ENCODE peak calls at places on chromosomes 16 and 17, in seven cellular contexts. One of them, this sample, is unnamed.

GRCh38 chr16:89325861-89326471 is 108.5 kb downstream of the ZNF778 start:
- DNase-seq in CD8-positive, alpha-beta memory T cell: no peak
- DNase-seq in neuronal stem cell: no peak
- DNase-seq in A549: peak
- DNase-seq in cardiac muscle cell: peak
- DNase-seq in aorta: peak
- DNase-seq in neural progenitor cell: no peak
- DNase-seq in this sample: no peak

GRCh38 chr16:56636616-56637413 is 1.7 kb upstream of the MT1A start:
- DNase-seq in A549: no peak
- DNase-seq in cardiac muscle cell: no peak
- DNase-seq in neuronal stem cell: no peak
- DNase-seq in CD8-positive, alpha-beta memory T cell: no peak
- DNase-seq in aorta: no peak
- DNase-seq in neural progenitor cell: no peak
- DNase-seq in this sample: no peak

GRCh38 chr17:34245496-34245895 is 9.6 kb upstream of the CCL2 start:
- DNase-seq in neuronal stem cell: no peak
- DNase-seq in aorta: no peak
- DNase-seq in A549: no peak
- DNase-seq in neural progenitor cell: no peak
- DNase-seq in CD8-positive, alpha-beta memory T cell: no peak
- DNase-seq in cardiac muscle cell: no peak
- DNase-seq in this sample: no peak

GRCh38 chr17:63973930-63974593 is 1.3 kb upstream of the SCN4A start:
- DNase-seq in CD8-positive, alpha-beta memory T cell: no peak
- DNase-seq in neuronal stem cell: no peak
- DNase-seq in A549: peak
- DNase-seq in cardiac muscle cell: no peak
- DNase-seq in neural progenitor cell: no peak
- DNase-seq in aorta: no peak
- DNase-seq in this sample: peak

GRCh38 chr17:44084131-44084538 is 13.6 kb downstream of the G6PC3 start:
- DNase-seq in CD8-positive, alpha-beta memory T cell: no peak
- DNase-seq in cardiac muscle cell: no peak
- DNase-seq in neuronal stem cell: no peak
- DNase-seq in neural progenitor cell: peak
- DNase-seq in aorta: no peak
- DNase-seq in A549: peak
- DNase-seq in this sample: no peak

GRCh38 chr17:7294614-7295153 is at the start of gene YBX2:
- DNase-seq in CD8-positive, alpha-beta memory T cell: peak
- DNase-seq in neural progenitor cell: peak
- DNase-seq in A549: peak
- DNase-seq in aorta: peak
- DNase-seq in cardiac muscle cell: peak
- DNase-seq in neuronal stem cell: no peak
- DNase-seq in this sample: peak

GRCh38 chr16:23907903-23908302 is 72.1 kb downstream of the PRKCB start:
- DNase-seq in neuronal stem cell: no peak
- DNase-seq in CD8-positive, alpha-beta memory T cell: no peak
- DNase-seq in A549: no peak
- DNase-seq in aorta: no peak
- DNase-seq in neural progenitor cell: no peak
- DNase-seq in cardiac muscle cell: no peak
- DNase-seq in this sample: no peak

GRCh38 chr17:32482568-32483320 is 4.0 kb upstream of the CDK5R1 start:
- DNase-seq in neural progenitor cell: no peak
- DNase-seq in A549: no peak
- DNase-seq in neuronal stem cell: no peak
- DNase-seq in aorta: no peak
- DNase-seq in CD8-positive, alpha-beta memory T cell: no peak
- DNase-seq in cardiac muscle cell: no peak
- DNase-seq in this sample: no peak

GRCh38 chr16:3574195-3574594 is 3.0 kb downstream of the NLRC3 start:
- DNase-seq in cardiac muscle cell: no peak
- DNase-seq in neural progenitor cell: no peak
- DNase-seq in neuronal stem cell: no peak
- DNase-seq in CD8-positive, alpha-beta memory T cell: no peak
- DNase-seq in aorta: no peak
- DNase-seq in A549: no peak
- DNase-seq in this sample: no peak

GRCh38 chr16:51807551-51807950 is 656.5 kb upstream of the SALL1 start:
- DNase-seq in CD8-positive, alpha-beta memory T cell: no peak
- DNase-seq in neuronal stem cell: no peak
- DNase-seq in neural progenitor cell: no peak
- DNase-seq in aorta: no peak
- DNase-seq in cardiac muscle cell: no peak
- DNase-seq in A549: no peak
- DNase-seq in this sample: no peak

GRCh38 chr16:10736926-10737625 is 6.6 kb upstream of the NUBP1 start:
- DNase-seq in neural progenitor cell: peak
- DNase-seq in cardiac muscle cell: peak
- DNase-seq in A549: peak
- DNase-seq in CD8-positive, alpha-beta memory T cell: peak
- DNase-seq in aorta: no peak
- DNase-seq in neuronal stem cell: peak
- DNase-seq in this sample: peak

GRCh38 chr17:51229889-51230288 is 30.0 kb downstream of the MBTD1 start:
- DNase-seq in neuronal stem cell: no peak
- DNase-seq in A549: no peak
- DNase-seq in aorta: no peak
- DNase-seq in neural progenitor cell: no peak
- DNase-seq in cardiac muscle cell: no peak
- DNase-seq in CD8-positive, alpha-beta memory T cell: no peak
- DNase-seq in this sample: no peak

GRCh38 chr17:51234162-51234561 is 25.7 kb downstream of the MBTD1 start:
- DNase-seq in neural progenitor cell: no peak
- DNase-seq in CD8-positive, alpha-beta memory T cell: no peak
- DNase-seq in cardiac muscle cell: no peak
- DNase-seq in neuronal stem cell: no peak
- DNase-seq in aorta: no peak
- DNase-seq in A549: no peak
- DNase-seq in this sample: no peak

GRCh38 chr17:51231999-51232398 is 27.9 kb downstream of the MBTD1 start:
- DNase-seq in aorta: no peak
- DNase-seq in cardiac muscle cell: no peak
- DNase-seq in neuronal stem cell: no peak
- DNase-seq in CD8-positive, alpha-beta memory T cell: no peak
- DNase-seq in neural progenitor cell: no peak
- DNase-seq in A549: no peak
- DNase-seq in this sample: no peak

GRCh38 chr17:51228177-51228576 is 31.7 kb downstream of the MBTD1 start:
- DNase-seq in aorta: no peak
- DNase-seq in neuronal stem cell: no peak
- DNase-seq in CD8-positive, alpha-beta memory T cell: no peak
- DNase-seq in A549: no peak
- DNase-seq in cardiac muscle cell: peak
- DNase-seq in neural progenitor cell: no peak
- DNase-seq in this sample: no peak

DNA sequence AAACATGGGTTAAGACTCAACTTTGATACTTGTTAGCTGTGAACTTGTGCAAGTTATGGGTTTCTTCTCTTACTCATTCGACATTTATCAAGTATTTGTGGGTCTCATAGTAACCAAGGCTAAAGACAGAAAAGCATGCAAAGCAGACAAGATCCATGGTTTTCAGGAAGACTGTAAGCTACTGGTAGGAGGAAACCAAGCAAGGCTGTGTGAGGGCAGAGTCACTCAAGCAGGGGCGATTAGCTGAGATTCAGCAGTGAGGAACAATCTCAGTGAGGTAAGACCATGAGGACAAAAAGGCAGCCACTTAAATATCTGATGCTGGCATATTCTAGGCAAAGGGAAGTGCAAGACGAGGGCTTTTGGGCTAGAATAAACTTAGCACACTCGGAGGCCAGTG is 29.5 kb downstream of the MBTD1 start:
- DNase-seq in neural progenitor cell: no peak
- DNase-seq in neuronal stem cell: no peak
- DNase-seq in cardiac muscle cell: no peak
- DNase-seq in CD8-positive, alpha-beta memory T cell: no peak
- DNase-seq in A549: no peak
- DNase-seq in aorta: no peak
- DNase-seq in this sample: no peak
- H3K27ac ChIP-seq in neural progenitor cell: no peak
- H3K27ac ChIP-seq in neuronal stem cell: no peak
- H3K27ac ChIP-seq in cardiac muscle cell: no peak
- H3K27ac ChIP-seq in CD8-positive, alpha-beta memory T cell: no peak
- H3K27ac ChIP-seq in A549: no peak
- H3K27ac ChIP-seq in aorta: no peak
- H3K27ac ChIP-seq in this sample: no peak

DNA sequence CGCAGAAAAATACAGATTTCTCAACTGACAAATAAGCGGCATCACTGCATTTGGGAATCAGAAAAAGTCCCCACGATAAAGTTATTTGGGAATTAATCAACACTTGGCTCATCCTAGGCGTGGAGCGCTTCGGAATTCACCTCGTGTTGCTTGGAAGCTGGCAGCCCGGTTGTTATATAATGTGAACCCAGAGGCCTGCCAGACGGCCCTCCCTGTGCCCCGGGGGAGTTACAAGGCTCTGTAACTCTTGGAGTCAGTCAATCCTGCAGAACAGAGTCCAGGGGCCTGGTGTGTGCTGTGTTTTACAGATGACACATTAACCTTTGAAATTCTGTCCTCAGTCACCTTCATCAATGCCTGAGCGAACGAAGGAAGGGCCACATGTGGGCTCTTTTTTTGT is 111.1 kb downstream of the PITPNC1 start:
- DNase-seq in cardiac muscle cell: peak
- DNase-seq in neuronal stem cell: no peak
- DNase-seq in aorta: no peak
- DNase-seq in A549: no peak
- DNase-seq in CD8-positive, alpha-beta memory T cell: no peak
- DNase-seq in neural progenitor cell: no peak
- DNase-seq in this sample: no peak
- H3K27ac ChIP-seq in cardiac muscle cell: no peak
- H3K27ac ChIP-seq in neuronal stem cell: no peak
- H3K27ac ChIP-seq in aorta: no peak
- H3K27ac ChIP-seq in A549: peak
- H3K27ac ChIP-seq in CD8-positive, alpha-beta memory T cell: no peak
- H3K27ac ChIP-seq in neural progenitor cell: peak
- H3K27ac ChIP-seq in this sample: no peak

DNA sequence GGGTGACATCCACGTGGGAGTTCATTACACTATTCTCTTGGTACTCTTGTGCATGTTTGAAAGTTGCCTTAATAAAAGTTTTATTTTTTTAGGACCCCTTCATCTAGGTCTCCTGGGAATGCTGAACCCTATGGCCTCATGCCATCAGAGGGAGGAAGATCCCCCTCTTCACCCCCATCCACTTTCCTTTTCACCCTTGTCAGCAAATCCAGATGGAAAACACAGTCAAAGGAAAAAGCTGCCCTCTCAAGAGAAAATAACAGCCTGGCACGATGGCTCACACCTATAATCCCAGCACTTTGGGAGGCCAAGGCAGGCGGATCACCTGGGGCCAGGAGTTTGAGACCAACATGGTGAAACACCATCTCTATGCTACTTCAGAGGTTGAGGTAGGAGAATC is 274.2 kb downstream of the XYLT1 start:
- DNase-seq in CD8-positive, alpha-beta memory T cell: no peak
- DNase-seq in neural progenitor cell: no peak
- DNase-seq in neuronal stem cell: no peak
- DNase-seq in cardiac muscle cell: no peak
- DNase-seq in aorta: no peak
- DNase-seq in A549: no peak
- DNase-seq in this sample: no peak
- H3K27ac ChIP-seq in CD8-positive, alpha-beta memory T cell: no peak
- H3K27ac ChIP-seq in neural progenitor cell: no peak
- H3K27ac ChIP-seq in neuronal stem cell: no peak
- H3K27ac ChIP-seq in cardiac muscle cell: no peak
- H3K27ac ChIP-seq in aorta: no peak
- H3K27ac ChIP-seq in A549: no peak
- H3K27ac ChIP-seq in this sample: no peak

GRCh38 chr17:65191805-65192740 is 54.9 kb downstream of the RGS9 start:
- DNase-seq in aorta: no peak
- DNase-seq in cardiac muscle cell: peak
- DNase-seq in neuronal stem cell: no peak
- DNase-seq in neural progenitor cell: no peak
- DNase-seq in A549: peak
- DNase-seq in CD8-positive, alpha-beta memory T cell: no peak
- DNase-seq in this sample: peak
- H3K27ac ChIP-seq in aorta: no peak
- H3K27ac ChIP-seq in cardiac muscle cell: no peak
- H3K27ac ChIP-seq in neuronal stem cell: peak
- H3K27ac ChIP-seq in neural progenitor cell: no peak
- H3K27ac ChIP-seq in A549: peak
- H3K27ac ChIP-seq in CD8-positive, alpha-beta memory T cell: no peak
- H3K27ac ChIP-seq in this sample: peak

DNA sequence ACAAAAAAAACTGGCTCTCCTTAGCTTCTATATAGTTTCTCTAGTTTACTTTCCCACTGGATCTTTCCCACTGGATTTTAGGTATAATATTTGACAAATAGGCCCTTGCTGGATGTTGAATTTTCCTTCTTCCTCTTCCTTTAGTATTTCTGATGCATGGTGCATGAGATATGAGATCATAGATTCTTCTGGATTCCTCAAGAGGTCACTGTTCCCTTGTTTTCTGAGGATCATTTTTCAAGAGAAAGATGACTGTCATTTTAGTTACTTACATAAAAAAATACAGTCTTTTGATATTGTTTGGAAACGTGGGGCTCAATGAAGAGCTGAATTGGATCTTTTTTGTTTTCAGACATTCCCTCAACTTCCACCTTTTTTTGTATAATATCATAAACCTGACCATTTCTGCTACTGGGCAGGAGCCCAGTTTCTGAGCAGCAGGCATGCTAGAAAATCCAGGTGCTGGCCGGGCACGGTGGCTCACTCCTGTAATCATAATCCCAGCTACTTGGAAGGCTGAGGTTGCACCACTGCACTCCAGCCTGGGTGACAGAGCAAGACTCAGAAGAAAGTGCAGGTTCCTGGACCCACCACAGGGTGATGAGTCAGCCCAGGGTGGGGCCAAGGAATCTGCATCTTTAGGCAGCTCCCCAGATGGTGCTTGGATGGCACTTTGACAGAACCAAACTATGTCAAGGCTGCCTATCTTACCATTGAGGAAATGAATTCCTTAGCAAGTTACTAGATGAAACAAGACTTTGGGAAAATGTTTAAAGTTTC is 70.3 kb downstream of the SDR42E1 start:
- DNase-seq in cardiac muscle cell: peak
- DNase-seq in neural progenitor cell: peak
- DNase-seq in A549: peak
- DNase-seq in neuronal stem cell: no peak
- DNase-seq in aorta: no peak
- DNase-seq in CD8-positive, alpha-beta memory T cell: no peak
- DNase-seq in this sample: peak
- H3K27ac ChIP-seq in cardiac muscle cell: no peak
- H3K27ac ChIP-seq in neural progenitor cell: no peak
- H3K27ac ChIP-seq in A549: no peak
- H3K27ac ChIP-seq in neuronal stem cell: no peak
- H3K27ac ChIP-seq in aorta: no peak
- H3K27ac ChIP-seq in CD8-positive, alpha-beta memory T cell: no peak
- H3K27ac ChIP-seq in this sample: peak